ENCODE peak calls at places on chromosomes 7 and 10, in nine cellular contexts. One of them, this sample, is unnamed.

GRCh38 chr7:156380261-156380660 is 260.3 kb upstream of the RNF32 start:
- DNase-seq in cardiac fibroblast: no peak
- DNase-seq in endothelial cell of umbilical vein: no peak
- DNase-seq in epithelial cell of esophagus: no peak
- DNase-seq in fibroblast of pulmonary artery: no peak
- DNase-seq in tibial nerve: no peak
- DNase-seq in WTC11: no peak
- DNase-seq in psoas muscle: no peak
- DNase-seq in right lobe of liver: peak
- DNase-seq in this sample: no peak

GRCh38 chr7:4791738-4792536 is 16.5 kb downstream of the AP5Z1 start:
- DNase-seq in cardiac fibroblast: peak
- DNase-seq in endothelial cell of umbilical vein: peak
- DNase-seq in epithelial cell of esophagus: peak
- DNase-seq in fibroblast of pulmonary artery: peak
- DNase-seq in tibial nerve: peak
- DNase-seq in WTC11: peak
- DNase-seq in psoas muscle: peak
- DNase-seq in right lobe of liver: no peak
- DNase-seq in this sample: peak

GRCh38 chr7:108057951-108058391 is 55.0 kb upstream of the LAMB1 start:
- DNase-seq in cardiac fibroblast: no peak
- DNase-seq in endothelial cell of umbilical vein: no peak
- DNase-seq in epithelial cell of esophagus: no peak
- DNase-seq in fibroblast of pulmonary artery: no peak
- DNase-seq in tibial nerve: no peak
- DNase-seq in WTC11: no peak
- DNase-seq in psoas muscle: no peak
- DNase-seq in right lobe of liver: no peak
- DNase-seq in this sample: no peak

GRCh38 chr7:28516390-28517145 is 104.2 kb downstream of the CREB5 start:
- DNase-seq in cardiac fibroblast: no peak
- DNase-seq in endothelial cell of umbilical vein: no peak
- DNase-seq in epithelial cell of esophagus: no peak
- DNase-seq in fibroblast of pulmonary artery: no peak
- DNase-seq in tibial nerve: no peak
- DNase-seq in WTC11: peak
- DNase-seq in psoas muscle: no peak
- DNase-seq in right lobe of liver: no peak
- DNase-seq in this sample: no peak

GRCh38 chr7:151366872-151367207 is 25.2 kb downstream of the NUB1 start:
- DNase-seq in cardiac fibroblast: peak
- DNase-seq in endothelial cell of umbilical vein: no peak
- DNase-seq in epithelial cell of esophagus: no peak
- DNase-seq in fibroblast of pulmonary artery: peak
- DNase-seq in tibial nerve: no peak
- DNase-seq in WTC11: no peak
- DNase-seq in psoas muscle: no peak
- DNase-seq in right lobe of liver: no peak
- DNase-seq in this sample: no peak

GRCh38 chr10:79378647-79379511 is 31.6 kb downstream of the PPIF start:
- DNase-seq in cardiac fibroblast: no peak
- DNase-seq in endothelial cell of umbilical vein: no peak
- DNase-seq in epithelial cell of esophagus: no peak
- DNase-seq in fibroblast of pulmonary artery: no peak
- DNase-seq in tibial nerve: no peak
- DNase-seq in WTC11: no peak
- DNase-seq in psoas muscle: peak
- DNase-seq in right lobe of liver: no peak
- DNase-seq in this sample: peak

GRCh38 chr7:4177001-4177400 is 505.1 kb upstream of the FOXK1 start:
- DNase-seq in cardiac fibroblast: no peak
- DNase-seq in endothelial cell of umbilical vein: no peak
- DNase-seq in epithelial cell of esophagus: peak
- DNase-seq in fibroblast of pulmonary artery: no peak
- DNase-seq in tibial nerve: no peak
- DNase-seq in WTC11: no peak
- DNase-seq in psoas muscle: peak
- DNase-seq in right lobe of liver: no peak
- DNase-seq in this sample: peak

GRCh38 chr7:151399305-151399601 is 10.6 kb downstream of the WDR86 start:
- DNase-seq in cardiac fibroblast: no peak
- DNase-seq in endothelial cell of umbilical vein: no peak
- DNase-seq in epithelial cell of esophagus: no peak
- DNase-seq in fibroblast of pulmonary artery: no peak
- DNase-seq in tibial nerve: no peak
- DNase-seq in WTC11: no peak
- DNase-seq in psoas muscle: no peak
- DNase-seq in right lobe of liver: no peak
- DNase-seq in this sample: no peak

GRCh38 chr10:109823196-109823595 is 100.1 kb downstream of the XPNPEP1 start:
- DNase-seq in cardiac fibroblast: peak
- DNase-seq in endothelial cell of umbilical vein: no peak
- DNase-seq in epithelial cell of esophagus: peak
- DNase-seq in fibroblast of pulmonary artery: no peak
- DNase-seq in tibial nerve: no peak
- DNase-seq in WTC11: no peak
- DNase-seq in psoas muscle: no peak
- DNase-seq in right lobe of liver: no peak
- DNase-seq in this sample: no peak

GRCh38 chr10:92279297-92279696 is 11.6 kb downstream of the CPEB3 start:
- DNase-seq in cardiac fibroblast: peak
- DNase-seq in endothelial cell of umbilical vein: peak
- DNase-seq in epithelial cell of esophagus: no peak
- DNase-seq in fibroblast of pulmonary artery: peak
- DNase-seq in tibial nerve: no peak
- DNase-seq in WTC11: no peak
- DNase-seq in psoas muscle: no peak
- DNase-seq in right lobe of liver: no peak
- DNase-seq in this sample: no peak

GRCh38 chr7:134804351-134804750 is 24.9 kb downstream of the CALD1 start:
- DNase-seq in cardiac fibroblast: peak
- DNase-seq in endothelial cell of umbilical vein: peak
- DNase-seq in epithelial cell of esophagus: no peak
- DNase-seq in fibroblast of pulmonary artery: peak
- DNase-seq in tibial nerve: no peak
- DNase-seq in WTC11: no peak
- DNase-seq in psoas muscle: no peak
- DNase-seq in right lobe of liver: no peak
- DNase-seq in this sample: no peak

GRCh38 chr7:41629711-41630111 is 73.2 kb downstream of the INHBA start:
- DNase-seq in cardiac fibroblast: peak
- DNase-seq in endothelial cell of umbilical vein: no peak
- DNase-seq in epithelial cell of esophagus: no peak
- DNase-seq in fibroblast of pulmonary artery: peak
- DNase-seq in tibial nerve: no peak
- DNase-seq in WTC11: no peak
- DNase-seq in psoas muscle: no peak
- DNase-seq in right lobe of liver: no peak
- DNase-seq in this sample: no peak

GRCh38 chr10:126221874-126222273 is 166.4 kb downstream of the ADAM12 start:
- DNase-seq in cardiac fibroblast: no peak
- DNase-seq in endothelial cell of umbilical vein: no peak
- DNase-seq in epithelial cell of esophagus: no peak
- DNase-seq in fibroblast of pulmonary artery: no peak
- DNase-seq in tibial nerve: no peak
- DNase-seq in WTC11: no peak
- DNase-seq in psoas muscle: no peak
- DNase-seq in right lobe of liver: no peak
- DNase-seq in this sample: no peak

GRCh38 chr7:108189733-108190388 is 59.7 kb upstream of the LAMB4 start:
- DNase-seq in cardiac fibroblast: no peak
- DNase-seq in endothelial cell of umbilical vein: no peak
- DNase-seq in epithelial cell of esophagus: no peak
- DNase-seq in fibroblast of pulmonary artery: no peak
- DNase-seq in tibial nerve: no peak
- DNase-seq in WTC11: no peak
- DNase-seq in psoas muscle: no peak
- DNase-seq in right lobe of liver: no peak
- DNase-seq in this sample: no peak

GRCh38 chr10:124604214-124605000 is 139.8 kb downstream of the FAM53B start:
- DNase-seq in cardiac fibroblast: no peak
- DNase-seq in endothelial cell of umbilical vein: no peak
- DNase-seq in epithelial cell of esophagus: no peak
- DNase-seq in fibroblast of pulmonary artery: no peak
- DNase-seq in tibial nerve: no peak
- DNase-seq in WTC11: no peak
- DNase-seq in psoas muscle: peak
- DNase-seq in right lobe of liver: no peak
- DNase-seq in this sample: peak

GRCh38 chr10:45502458-45502857 is 128.4 kb downstream of the ALOX5 start:
- DNase-seq in cardiac fibroblast: peak
- DNase-seq in endothelial cell of umbilical vein: peak
- DNase-seq in epithelial cell of esophagus: peak
- DNase-seq in fibroblast of pulmonary artery: no peak
- DNase-seq in tibial nerve: no peak
- DNase-seq in WTC11: no peak
- DNase-seq in psoas muscle: no peak
- DNase-seq in right lobe of liver: no peak
- DNase-seq in this sample: no peak

GRCh38 chr10:14253079-14253478 is 77.6 kb downstream of the FRMD4A start:
- DNase-seq in cardiac fibroblast: peak
- DNase-seq in endothelial cell of umbilical vein: no peak
- DNase-seq in epithelial cell of esophagus: no peak
- DNase-seq in fibroblast of pulmonary artery: no peak
- DNase-seq in tibial nerve: no peak
- DNase-seq in WTC11: no peak
- DNase-seq in psoas muscle: no peak
- DNase-seq in right lobe of liver: no peak
- DNase-seq in this sample: no peak

GRCh38 chr7:22499044-22499443 is 944 bp downstream of the STEAP1B start:
- DNase-seq in cardiac fibroblast: peak
- DNase-seq in endothelial cell of umbilical vein: no peak
- DNase-seq in epithelial cell of esophagus: no peak
- DNase-seq in fibroblast of pulmonary artery: peak
- DNase-seq in tibial nerve: no peak
- DNase-seq in WTC11: no peak
- DNase-seq in psoas muscle: no peak
- DNase-seq in right lobe of liver: no peak
- DNase-seq in this sample: no peak

GRCh38 chr7:30804078-30804661 is 33.0 kb downstream of the MINDY4 start:
- DNase-seq in cardiac fibroblast: peak
- DNase-seq in endothelial cell of umbilical vein: peak
- DNase-seq in epithelial cell of esophagus: peak
- DNase-seq in fibroblast of pulmonary artery: peak
- DNase-seq in tibial nerve: no peak
- DNase-seq in WTC11: no peak
- DNase-seq in psoas muscle: no peak
- DNase-seq in right lobe of liver: no peak
- DNase-seq in this sample: no peak

GRCh38 chr7:48035301-48035966 is at the start of gene C7orf57:
- DNase-seq in cardiac fibroblast: peak
- DNase-seq in endothelial cell of umbilical vein: peak
- DNase-seq in epithelial cell of esophagus: peak
- DNase-seq in fibroblast of pulmonary artery: peak
- DNase-seq in tibial nerve: peak
- DNase-seq in WTC11: peak
- DNase-seq in psoas muscle: peak
- DNase-seq in right lobe of liver: peak
- DNase-seq in this sample: peak
- TF ChIP-seq CTCF in cardiac fibroblast: no peak
- TF ChIP-seq CTCF in endothelial cell of umbilical vein: peak
- TF ChIP-seq CTCF in epithelial cell of esophagus: peak
- TF ChIP-seq CTCF in fibroblast of pulmonary artery: no peak
- TF ChIP-seq CTCF in tibial nerve: peak
- TF ChIP-seq CTCF in WTC11: no peak
- TF ChIP-seq CTCF in psoas muscle: peak
- TF ChIP-seq CTCF in right lobe of liver: peak
- TF ChIP-seq CTCF in this sample: no peak

GRCh38 chr7:26153246-26153822 is 1.3 kb downstream of the NFE2L3 start:
- DNase-seq in cardiac fibroblast: no peak
- DNase-seq in endothelial cell of umbilical vein: peak
- DNase-seq in epithelial cell of esophagus: no peak
- DNase-seq in fibroblast of pulmonary artery: no peak
- DNase-seq in tibial nerve: no peak
- DNase-seq in WTC11: no peak
- DNase-seq in psoas muscle: no peak
- DNase-seq in right lobe of liver: no peak
- DNase-seq in this sample: no peak

GRCh38 chr7:26151650-26151952 is 397 bp upstream of the NFE2L3 start:
- DNase-seq in cardiac fibroblast: no peak
- DNase-seq in endothelial cell of umbilical vein: no peak
- DNase-seq in epithelial cell of esophagus: no peak
- DNase-seq in fibroblast of pulmonary artery: no peak
- DNase-seq in tibial nerve: no peak
- DNase-seq in WTC11: no peak
- DNase-seq in psoas muscle: no peak
- DNase-seq in right lobe of liver: no peak
- DNase-seq in this sample: no peak

GRCh38 chr7:26151096-26151495 is 902 bp upstream of the NFE2L3 start:
- DNase-seq in cardiac fibroblast: no peak
- DNase-seq in endothelial cell of umbilical vein: no peak
- DNase-seq in epithelial cell of esophagus: no peak
- DNase-seq in fibroblast of pulmonary artery: no peak
- DNase-seq in tibial nerve: no peak
- DNase-seq in WTC11: no peak
- DNase-seq in psoas muscle: no peak
- DNase-seq in right lobe of liver: no peak
- DNase-seq in this sample: no peak

GRCh38 chr7:26153823-26154783 is 2.1 kb downstream of the NFE2L3 start:
- DNase-seq in cardiac fibroblast: peak
- DNase-seq in endothelial cell of umbilical vein: peak
- DNase-seq in epithelial cell of esophagus: peak
- DNase-seq in fibroblast of pulmonary artery: peak
- DNase-seq in tibial nerve: peak
- DNase-seq in WTC11: peak
- DNase-seq in psoas muscle: no peak
- DNase-seq in right lobe of liver: no peak
- DNase-seq in this sample: no peak

GRCh38 chr7:26151953-26152781 is at the start of gene NFE2L3:
- DNase-seq in cardiac fibroblast: peak
- DNase-seq in endothelial cell of umbilical vein: peak
- DNase-seq in epithelial cell of esophagus: peak
- DNase-seq in fibroblast of pulmonary artery: peak
- DNase-seq in tibial nerve: peak
- DNase-seq in WTC11: peak
- DNase-seq in psoas muscle: peak
- DNase-seq in right lobe of liver: peak
- DNase-seq in this sample: peak
- TF ChIP-seq CTCF in cardiac fibroblast: no peak
- TF ChIP-seq CTCF in endothelial cell of umbilical vein: peak
- TF ChIP-seq CTCF in epithelial cell of esophagus: no peak
- TF ChIP-seq CTCF in fibroblast of pulmonary artery: no peak
- TF ChIP-seq CTCF in tibial nerve: peak
- TF ChIP-seq CTCF in WTC11: no peak
- TF ChIP-seq CTCF in psoas muscle: peak
- TF ChIP-seq CTCF in right lobe of liver: peak
- TF ChIP-seq CTCF in this sample: no peak

GRCh38 chr10:68331455-68332258 is at the start of gene HNRNPH3:
- DNase-seq in cardiac fibroblast: peak
- DNase-seq in endothelial cell of umbilical vein: peak
- DNase-seq in epithelial cell of esophagus: peak
- DNase-seq in fibroblast of pulmonary artery: peak
- DNase-seq in tibial nerve: peak
- DNase-seq in WTC11: peak
- DNase-seq in psoas muscle: peak
- DNase-seq in right lobe of liver: peak
- DNase-seq in this sample: peak
- TF ChIP-seq CTCF in cardiac fibroblast: no peak
- TF ChIP-seq CTCF in endothelial cell of umbilical vein: no peak
- TF ChIP-seq CTCF in epithelial cell of esophagus: no peak
- TF ChIP-seq CTCF in fibroblast of pulmonary artery: no peak
- TF ChIP-seq CTCF in tibial nerve: no peak
- TF ChIP-seq CTCF in WTC11: no peak
- TF ChIP-seq CTCF in psoas muscle: no peak
- TF ChIP-seq CTCF in right lobe of liver: no peak
- TF ChIP-seq CTCF in this sample: no peak

GRCh38 chr7:24587853-24588252 is 14.6 kb downstream of the PALS2 start:
- DNase-seq in cardiac fibroblast: no peak
- DNase-seq in endothelial cell of umbilical vein: peak
- DNase-seq in epithelial cell of esophagus: peak
- DNase-seq in fibroblast of pulmonary artery: no peak
- DNase-seq in tibial nerve: no peak
- DNase-seq in WTC11: peak
- DNase-seq in psoas muscle: peak
- DNase-seq in right lobe of liver: no peak
- DNase-seq in this sample: no peak
- TF ChIP-seq CTCF in cardiac fibroblast: peak
- TF ChIP-seq CTCF in endothelial cell of umbilical vein: peak
- TF ChIP-seq CTCF in epithelial cell of esophagus: peak
- TF ChIP-seq CTCF in fibroblast of pulmonary artery: peak
- TF ChIP-seq CTCF in tibial nerve: no peak
- TF ChIP-seq CTCF in WTC11: peak
- TF ChIP-seq CTCF in psoas muscle: peak
- TF ChIP-seq CTCF in right lobe of liver: peak
- TF ChIP-seq CTCF in this sample: peak